ENCODE peak calls at places on chromosome 12, in eight cellular contexts. H, P, O, E, D, B, U and S are unnamed samples. For H3K4me1 and H3K9me3, the result is how much of the 10 kb centered on the place peaks cover.

GRCh38 chr12:1246637-1247036 is 255.6 kb downstream of the ERC1 start:
- DNase-seq in E (no peak), P (no peak), D (peak), O (no peak), H (no peak), B (no peak), U (no peak), S (no peak)

GRCh38 chr12:40253936-40254335 is 29.1 kb downstream of the LRRK2 start:
- DNase-seq in P (no peak), U (no peak), E (no peak), D (peak), O (no peak), B (no peak), H (no peak), S (no peak)

GRCh38 chr12:50715174-50715573 is 48.7 kb upstream of the ATF1 start:
- DNase-seq in H (no peak), P (no peak), U (no peak), E (no peak), D (no peak), O (no peak), B (no peak), S (no peak)

GRCh38 chr12:50964432-50964831 is 12.1 kb downstream of the HIGD1C start:
- DNase-seq in E (no peak), B (no peak), P (no peak), H (no peak), O (no peak), D (no peak), U (no peak), S (no peak)

GRCh38 chr12:107092669-107093546 is 441 bp downstream of the CRY1 start:
- DNase-seq in H (peak), O (peak), B (peak), E (peak), U (peak), P (peak), D (no peak), S (peak)

GRCh38 chr12:113347-113746 is 46.8 kb downstream of the IQSEC3 start:
- DNase-seq in B (no peak), E (no peak), H (no peak), P (no peak), O (no peak), D (no peak), U (no peak), S (no peak)

GRCh38 chr12:77343291-77343690 is 277.9 kb upstream of the E2F7 start:
- DNase-seq in D (peak), O (no peak), B (no peak), P (no peak), E (no peak), U (no peak), H (no peak), S (no peak)

GRCh38 chr12:115000038-115000437 is 316.1 kb upstream of the TBX3 start:
- DNase-seq in O (no peak), H (no peak), B (no peak), E (no peak), P (no peak), U (peak), D (no peak), S (no peak)

GRCh38 chr12:40691913-40692616 is at the start of gene CNTN1:
- DNase-seq in D (peak), U (peak), B (peak), P (no peak), H (no peak), O (peak), E (peak), S (peak)

GRCh38 chr12:53502331-53502730 is 1.2 kb downstream of the TARBP2 start:
- DNase-seq in B (no peak), H (no peak), U (no peak), D (no peak), E (no peak), P (no peak), O (no peak), S (no peak)

GRCh38 chr12:108858399-108859074 is 1.2 kb upstream of the SSH1 start:
- DNase-seq in P (no peak), B (no peak), D (no peak), E (no peak), O (peak), U (no peak), H (no peak), S (peak)
- H3K4me1 ChIP-seq in P (under half), B (under half), D (under half), E (under half), O (under half), U (under half), H (under half), S (half or more)

DNA sequence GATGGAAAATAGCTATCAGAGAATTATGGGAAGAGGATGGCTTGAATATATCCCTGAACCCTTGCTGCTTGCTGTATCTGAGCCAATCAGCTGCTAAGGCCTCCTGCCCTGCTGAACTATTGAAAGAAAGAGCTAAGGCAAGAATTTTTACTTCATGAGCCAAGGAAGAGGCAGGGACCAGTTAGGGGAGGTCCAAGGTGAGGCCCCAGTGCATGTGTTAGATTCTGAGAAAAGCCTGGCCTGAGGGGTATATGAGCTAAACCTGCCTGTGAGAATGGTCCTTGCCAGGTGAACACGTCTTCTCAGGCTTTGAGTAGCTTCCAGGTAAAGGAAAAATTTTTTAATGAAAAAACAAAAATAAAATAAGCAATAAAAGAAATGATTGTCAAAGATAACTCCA is 218.0 kb downstream of the SYT1 start:
- DNase-seq in D (no peak), O (no peak), B (no peak), P (no peak), H (no peak), E (no peak), U (no peak), S (no peak)
- H3K9me3 ChIP-seq in D (under half), O (under half), B (under half), P (under half), H (under half), E (under half), U (under half), S (under half)

GRCh38 chr12:120367252-120367923 is 1.6 kb downstream of the MSI1 start:
- DNase-seq in B (no peak), H (no peak), U (no peak), E (no peak), P (no peak), D (no peak), O (no peak), S (no peak)
- H3K4me3 ChIP-seq in B (peak), H (no peak), U (no peak), E (peak), P (peak), D (no peak), O (no peak), S (no peak)

GRCh38 chr12:32444895-32445294 is 45.5 kb downstream of the FGD4 start:
- DNase-seq in P (no peak), H (no peak), E (no peak), D (peak), B (no peak), O (no peak), U (no peak), S (no peak)
- H3K4me1 ChIP-seq in P (under half), H (under half), E (under half), D (under half), B (under half), O (under half), U (under half), S (under half)

GRCh38 chr12:132953163-132953425 is 3.0 kb downstream of the ZNF605 start:
- DNase-seq in O (no peak), H (no peak), E (no peak), D (no peak), U (no peak), P (no peak), B (no peak), S (peak)

GRCh38 chr12:132955094-132955932 is 793 bp downstream of the ZNF605 start:
- DNase-seq in E (no peak), P (no peak), B (no peak), U (no peak), O (peak), H (no peak), D (peak), S (peak)

GRCh38 chr12:132952371-132953162 is 3.5 kb downstream of the ZNF605 start:
- DNase-seq in O (no peak), P (no peak), U (no peak), D (no peak), E (no peak), B (no peak), H (no peak), S (peak)

GRCh38 chr12:132954471-132955048 is 1.5 kb downstream of the ZNF605 start:
- DNase-seq in B (no peak), U (no peak), D (no peak), H (no peak), E (no peak), O (no peak), P (no peak), S (peak)

GRCh38 chr12:132953771-132954170 is 2.3 kb downstream of the ZNF605 start:
- DNase-seq in O (no peak), H (no peak), E (no peak), P (no peak), D (no peak), U (no peak), B (no peak), S (no peak)
- H3K9me3 ChIP-seq in O (under half), H (under half), E (under half), P (under half), D (under half), U (under half), B (under half), S (under half)

GRCh38 chr12:108647936-108648287 is 14.2 kb upstream of the SELPLG start:
- DNase-seq in P (no peak), H (no peak), U (no peak), D (no peak), O (no peak), B (no peak), E (no peak), S (peak)

GRCh38 chr12:108648371-108648770 is 14.7 kb upstream of the SELPLG start:
- DNase-seq in P (no peak), E (no peak), H (no peak), O (no peak), B (no peak), U (no peak), D (no peak), S (no peak)

GRCh38 chr12:108645686-108646596 is 12.2 kb upstream of the SELPLG start:
- DNase-seq in E (no peak), D (no peak), P (no peak), O (no peak), U (no peak), H (no peak), B (no peak), S (no peak)

GRCh38 chr12:108647199-108647935 is 13.7 kb upstream of the SELPLG start:
- DNase-seq in B (no peak), O (no peak), H (no peak), U (no peak), P (no peak), E (no peak), D (peak), S (no peak)

DNA sequence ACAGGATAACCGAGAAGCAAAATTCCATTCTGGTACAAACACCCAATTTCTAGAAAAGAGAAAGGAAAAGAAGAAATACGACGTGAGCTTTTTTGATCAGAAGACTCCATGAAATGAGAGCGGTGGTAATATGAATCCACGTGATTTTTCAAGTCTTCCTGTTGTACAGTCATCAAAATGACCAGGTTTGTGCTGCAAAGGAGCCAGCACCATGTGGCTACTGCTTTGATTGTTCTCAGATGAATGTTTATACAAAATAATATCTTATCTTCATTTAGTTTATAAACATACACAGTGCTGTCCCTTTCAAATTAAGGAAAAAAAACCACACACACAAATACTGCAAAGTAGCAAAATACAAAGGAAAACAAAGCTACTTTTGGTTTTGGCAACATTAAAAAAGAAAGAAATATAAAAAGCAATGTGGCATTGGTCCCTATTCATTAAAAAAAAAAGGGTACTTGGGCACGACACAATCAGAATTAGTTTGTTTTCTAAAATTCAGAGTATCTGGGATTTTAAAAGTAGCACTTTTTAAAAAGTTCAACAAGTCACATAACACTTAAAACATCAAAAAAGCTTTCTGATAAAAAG is 13.0 kb upstream of the SELPLG start:
- DNase-seq in D (peak), H (no peak), U (no peak), E (no peak), P (no peak), B (no peak), O (no peak), S (no peak)
- H3K4me3 ChIP-seq in D (no peak), H (no peak), U (no peak), E (no peak), P (peak), B (no peak), O (no peak), S (no peak)

DNA sequence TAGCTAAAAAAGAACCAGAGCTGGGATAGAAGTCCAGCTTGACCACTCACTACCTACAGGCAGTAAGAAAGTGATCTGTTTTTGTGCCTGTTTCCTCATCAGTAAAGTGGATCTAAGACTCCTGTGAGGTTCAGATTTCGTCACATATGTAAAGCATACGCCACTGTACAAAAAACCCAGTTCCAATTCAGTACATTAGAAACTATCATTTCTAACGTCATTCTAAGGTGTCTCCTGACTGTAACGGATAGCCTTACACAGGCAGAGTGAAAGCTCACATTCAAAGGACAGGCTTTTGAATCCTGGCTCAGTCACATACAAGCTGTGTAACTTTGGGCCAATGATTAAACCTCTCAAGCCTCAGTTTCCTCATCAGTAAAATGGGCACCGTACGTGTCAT is 3.5 kb downstream of the SLC15A4 start:
- DNase-seq in O (no peak), P (no peak), D (no peak), E (no peak), B (no peak), U (no peak), H (no peak), S (no peak)
- H3K4me1 ChIP-seq in O (half or more), P (under half), D (under half), E (half or more), B (under half), U (under half), H (half or more), S (half or more)

DNA sequence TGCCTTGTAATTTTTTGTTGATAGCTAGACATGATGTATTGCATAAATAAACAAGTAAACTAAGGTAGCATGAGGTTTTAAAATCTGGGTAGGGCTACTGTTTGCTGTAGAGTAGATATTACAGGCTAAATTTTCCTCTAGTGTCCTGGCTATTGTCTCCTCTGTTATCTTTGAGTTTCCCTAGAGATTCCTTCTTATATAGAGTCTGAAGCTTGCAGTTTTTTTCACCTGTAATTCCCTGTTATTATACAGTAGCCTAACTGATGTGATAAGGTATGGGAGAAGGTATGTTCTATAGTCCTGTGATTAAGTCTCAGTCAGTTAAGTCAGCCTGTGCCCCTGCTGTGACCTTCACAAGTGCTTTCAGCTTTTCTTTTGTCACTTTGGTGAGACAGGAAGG is 9.5 kb downstream of the ETFBKMT start:
- DNase-seq in U (no peak), D (no peak), O (no peak), P (no peak), H (no peak), E (no peak), B (no peak), S (no peak)
- H3K9me3 ChIP-seq in U (under half), D (under half), O (under half), P (under half), H (under half), E (under half), B (under half), S (under half)